ENCODE peak calls at places on chromosomes 4 and X, in six cellular contexts. L is body of pancreas, Q is HL-60, C is fibroblast of lung, I is IMR-90, D is cardiac fibroblast. R is an unnamed sample.

GRCh38 chr4:138235419-138235952 is 6.7 kb downstream of the SLC7A11 start:
- DNase-seq in C (peak), Q (peak), I (peak), D (peak), L (no peak), R (no peak)

GRCh38 chr4:123043013-123043412 is 120.6 kb upstream of the NUDT6 start:
- DNase-seq in I (no peak), C (no peak), L (no peak), Q (no peak), D (no peak), R (no peak)

GRCh38 chr4:64230709-64231310 is 178.4 kb downstream of the TECRL start:
- DNase-seq in C (peak), D (peak), Q (peak), I (peak), L (no peak), R (no peak)

GRCh38 chr4:84582988-84583870 is at the start of gene CDS1:
- DNase-seq in C (no peak), I (no peak), Q (no peak), L (peak), D (no peak), R (no peak)

GRCh38 chr4:57199267-57199666 is 89.1 kb upstream of the IGFBP7 start:
- DNase-seq in L (no peak), C (no peak), Q (no peak), I (no peak), D (no peak), R (no peak)

GRCh38 chr4:47084111-47084510 is 52.7 kb downstream of the GABRB1 start:
- DNase-seq in Q (no peak), L (no peak), I (no peak), D (no peak), C (no peak), R (no peak)

GRCh38 chrX:130393451-130394074 is 8.1 kb upstream of the GPR119 start:
- DNase-seq in I (peak), C (peak), Q (no peak), D (peak), L (peak), R (no peak)

GRCh38 chr4:86831262-86832090 is 17.7 kb downstream of the SLC10A6 start:
- DNase-seq in D (peak), C (peak), I (peak), L (peak), Q (no peak), R (no peak)

GRCh38 chr4:19739101-19739651 is 512.5 kb upstream of the SLIT2 start:
- DNase-seq in Q (no peak), I (peak), D (peak), C (peak), L (no peak), R (no peak)

GRCh38 chrX:72100824-72101351 is 30.8 kb downstream of the RTL5 start:
- DNase-seq in Q (peak), C (no peak), D (no peak), L (no peak), I (no peak), R (peak)

GRCh38 chr4:151912626-151913025 is 151.8 kb upstream of the GATB start:
- DNase-seq in Q (no peak), I (no peak), C (no peak), L (no peak), D (no peak), R (no peak)

GRCh38 chr4:41174444-41174843 is 39.9 kb downstream of the APBB2 start:
- DNase-seq in Q (no peak), C (peak), D (peak), L (no peak), I (peak), R (no peak)

GRCh38 chr4:102935716-102936115 is 66.9 kb downstream of the CISD2 start:
- DNase-seq in Q (no peak), C (no peak), D (no peak), I (no peak), L (no peak), R (no peak)

GRCh38 chr4:149754526-149754925 is 61.1 kb downstream of the IQCM start:
- DNase-seq in C (peak), D (peak), I (peak), L (no peak), Q (no peak), R (no peak)

GRCh38 chrX:39645059-39645895 is 452.5 kb downstream of the BCOR start:
- DNase-seq in L (peak), I (peak), C (peak), D (peak), Q (no peak), R (no peak)

GRCh38 chrX:110454336-110454735 is 95.7 kb downstream of the RTL9 start:
- DNase-seq in Q (no peak), L (no peak), D (no peak), I (no peak), C (no peak), R (no peak)

GRCh38 chrX:72381439-72382198 is 75.9 kb upstream of the CITED1 start:
- DNase-seq in I (no peak), L (peak), C (peak), Q (no peak), D (peak), R (no peak)

GRCh38 chrX:63506320-63506719 is 155.2 kb upstream of the SPIN4 start:
- DNase-seq in C (peak), Q (no peak), I (peak), D (peak), L (no peak), R (no peak)

GRCh38 chr4:106529348-106530033 is 160.9 kb upstream of the GIMD1 start:
- DNase-seq in I (peak), D (no peak), L (no peak), C (peak), Q (no peak), R (no peak)

GRCh38 chr4:911221-911751 is 20.8 kb downstream of the GAK start:
- DNase-seq in I (no peak), D (no peak), L (no peak), Q (no peak), C (no peak), R (no peak)

GRCh38 chr4:53962516-53963225 is 101.7 kb downstream of the CHIC2 start:
- DNase-seq in D (peak), I (peak), C (peak), L (no peak), Q (no peak), R (no peak)

GRCh38 chr4:74934016-74934821 is 1.3 kb downstream of the PARM1 start:
- DNase-seq in I (peak), D (peak), C (peak), Q (no peak), L (peak), R (no peak)

GRCh38 chr4:22454955-22455354 is 60.9 kb downstream of the ADGRA3 start:
- DNase-seq in I (peak), C (no peak), L (peak), Q (no peak), D (peak), R (no peak)

GRCh38 chrX:48934581-48935331 is 15.9 kb upstream of the PIM2 start:
- DNase-seq in L (no peak), C (no peak), I (no peak), D (no peak), Q (no peak), R (no peak)

GRCh38 chr4:93199492-93199891 is 629.1 kb upstream of the ATOH1 start:
- DNase-seq in L (peak), D (peak), Q (no peak), C (peak), I (peak), R (no peak)

GRCh38 chrX:9899640-9900075 is 67.5 kb upstream of the CLDN34 start:
- DNase-seq in I (peak), C (peak), Q (no peak), L (no peak), D (peak), R (no peak)

GRCh38 chr4:10007436-10007740 is 13.9 kb downstream of the SLC2A9 start:
- DNase-seq in L (no peak), I (no peak), Q (no peak), D (no peak), C (no peak), R (no peak)

GRCh38 chr4:41069838-41070237 is 144.5 kb downstream of the APBB2 start:
- DNase-seq in L (no peak), C (no peak), D (no peak), Q (no peak), I (no peak), R (no peak)

GRCh38 chr4:70533791-70534190 is 15.4 kb downstream of the AMTN start:
- DNase-seq in D (no peak), C (no peak), Q (no peak), I (no peak), L (no peak), R (no peak)

GRCh38 chr4:160809576-160809975 is 1354.2 kb downstream of the FSTL5 start:
- DNase-seq in C (no peak), L (no peak), I (no peak), Q (no peak), D (no peak), R (no peak)

GRCh38 chr4:86092684-86093083 is 267.2 kb downstream of the MAPK10 start:
- DNase-seq in C (peak), Q (no peak), I (peak), D (peak), L (no peak), R (no peak)

GRCh38 chr4:125421547-125421946 is 106.8 kb downstream of the FAT4 start:
- DNase-seq in Q (no peak), D (peak), I (no peak), L (no peak), C (peak), R (no peak)

GRCh38 chrX:79524642-79525041 is 157.5 kb upstream of the ITM2A start:
- DNase-seq in Q (no peak), L (no peak), D (no peak), C (no peak), I (no peak), R (no peak)

GRCh38 chrX:154123241-154124219 is 20.5 kb upstream of the OPN1LW start:
- DNase-seq in L (peak), D (peak), Q (peak), C (no peak), I (no peak), R (no peak)

GRCh38 chrX:1491851-1492349 is 39.2 kb upstream of the ASMTL start:
- DNase-seq in Q (no peak), D (no peak), C (no peak), I (no peak), L (no peak), R (no peak)

GRCh38 chr4:179867300-179867878 is 2375.8 kb upstream of the TENM3 start:
- DNase-seq in L (peak), I (peak), D (peak), C (peak), Q (peak), R (no peak)
- TF ChIP-seq CTCF in L (peak), I (peak), D (peak), C (peak), Q (peak), R (no peak)

GRCh38 chr4:15755321-15755750 is 22.8 kb upstream of the CD38 start:
- DNase-seq in L (no peak), Q (no peak), I (peak), C (peak), D (peak), R (no peak)

GRCh38 chr4:15757084-15757483 is 21.0 kb upstream of the CD38 start:
- DNase-seq in Q (no peak), D (no peak), C (no peak), L (no peak), I (no peak), R (no peak)

GRCh38 chr4:15758294-15758693 is 19.8 kb upstream of the CD38 start:
- DNase-seq in I (no peak), D (no peak), C (no peak), Q (no peak), L (no peak), R (no peak)

GRCh38 chr4:15755781-15756180 is 22.3 kb upstream of the CD38 start:
- DNase-seq in D (no peak), C (peak), Q (no peak), I (peak), L (no peak), R (no peak)

GRCh38 chr4:15756361-15756861 is 21.7 kb upstream of the CD38 start:
- DNase-seq in L (no peak), D (peak), C (peak), I (peak), Q (peak), R (peak)
- TF ChIP-seq CTCF in L (no peak), D (no peak), C (peak), I (peak), Q (peak), R (peak)

GRCh38 chr4:177159600-177159999 is 150.1 kb upstream of the NEIL3 start:
- DNase-seq in D (no peak), L (no peak), Q (no peak), C (no peak), I (no peak), R (no peak)

DNA sequence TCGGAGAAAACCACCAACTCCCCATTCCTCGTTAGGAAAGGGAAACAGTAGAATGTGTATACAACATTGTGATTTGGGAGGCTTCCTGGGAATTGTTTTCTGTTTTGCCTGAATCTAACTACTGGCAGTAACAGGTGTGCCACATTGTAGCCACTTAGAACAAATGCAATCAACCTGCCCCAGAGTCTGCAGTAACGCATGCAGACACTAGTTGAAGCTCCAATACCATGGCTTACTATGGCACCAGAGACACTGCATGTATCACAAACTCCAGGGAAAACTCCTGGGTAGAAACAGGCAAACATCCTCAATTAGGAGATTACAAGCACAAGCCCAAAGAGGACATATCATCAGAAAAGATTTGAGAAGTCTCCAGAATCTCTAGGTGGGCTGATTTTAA is 154.2 kb upstream of the NEIL3 start:
- DNase-seq in I (no peak), D (no peak), L (no peak), C (no peak), Q (no peak), R (no peak)
- TF ChIP-seq CTCF in I (no peak), D (no peak), L (no peak), C (no peak), Q (no peak), R (no peak)

GRCh38 chr4:3444351-3445110 is 2.8 kb downstream of the HGFAC start:
- DNase-seq in C (no peak), D (no peak), L (no peak), Q (no peak), I (no peak), R (no peak)

GRCh38 chr4:3442460-3442958 is 741 bp downstream of the HGFAC start:
- DNase-seq in I (no peak), Q (no peak), L (no peak), D (no peak), C (no peak), R (no peak)

GRCh38 chr4:3442959-3443749 is 1.4 kb downstream of the HGFAC start:
- DNase-seq in D (peak), C (no peak), L (peak), Q (peak), I (no peak), R (peak)

GRCh38 chr4:3445111-3445820 is 3.5 kb downstream of the HGFAC start:
- DNase-seq in C (no peak), L (no peak), Q (no peak), D (no peak), I (no peak), R (no peak)

GRCh38 chr4:3443750-3444309 is 2.1 kb downstream of the HGFAC start:
- DNase-seq in Q (no peak), I (no peak), C (no peak), L (no peak), D (no peak), R (no peak)
- TF ChIP-seq CTCF in Q (no peak), I (no peak), C (no peak), L (no peak), D (no peak), R (peak)

DNA sequence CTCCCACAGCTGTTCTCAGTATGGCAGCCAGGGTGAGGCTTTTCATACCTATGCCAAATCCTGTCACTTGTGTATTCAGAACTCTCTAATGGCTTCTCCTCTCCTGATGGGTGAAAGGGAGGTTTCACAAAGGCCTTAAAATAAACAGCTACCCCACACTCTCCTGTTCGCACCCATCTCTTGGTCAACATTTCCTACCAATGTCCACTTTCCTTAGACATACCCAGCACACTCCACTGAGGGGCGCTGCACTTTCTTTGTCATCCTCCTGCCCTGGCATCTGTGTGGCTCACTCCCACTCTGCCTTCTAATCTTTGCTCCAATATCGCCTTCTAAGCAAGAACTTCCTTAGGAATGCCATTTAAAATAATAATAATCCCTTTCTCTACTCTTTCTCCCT is 313.3 kb downstream of the PPP3CA start:
- DNase-seq in D (no peak), Q (no peak), C (no peak), L (no peak), I (no peak), R (no peak)
- TF ChIP-seq CTCF in D (no peak), Q (no peak), C (no peak), L (no peak), I (no peak), R (no peak)

DNA sequence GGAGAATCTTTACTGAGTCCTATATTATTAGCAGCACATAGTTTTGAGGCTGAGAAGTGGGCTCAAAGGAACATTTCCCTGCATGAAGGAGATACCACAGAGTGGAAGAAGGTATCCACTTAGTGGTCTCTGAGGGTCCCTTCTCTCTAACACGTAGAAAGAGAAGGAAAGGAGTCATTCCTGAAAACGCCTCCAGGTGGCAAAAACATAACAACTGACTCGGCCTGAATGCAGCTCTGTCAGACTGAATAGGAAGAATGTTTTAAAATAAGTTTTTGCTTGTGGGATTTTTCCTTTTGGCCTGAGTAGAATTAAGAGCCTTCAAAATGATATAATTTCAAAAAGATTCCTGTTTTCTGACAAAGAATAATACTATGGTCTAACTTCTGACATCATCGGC is 23.3 kb downstream of the RPGR start:
- DNase-seq in C (no peak), Q (no peak), L (no peak), I (peak), D (peak), R (no peak)
- TF ChIP-seq CTCF in C (peak), Q (no peak), L (peak), I (peak), D (peak), R (no peak)

GRCh38 chr4:168319486-168320019 is 1.0 kb upstream of the DDX60 start:
- DNase-seq in C (no peak), Q (no peak), L (no peak), D (no peak), I (no peak), R (no peak)

GRCh38 chr4:168321006-168321405 is 2.5 kb upstream of the DDX60 start:
- DNase-seq in D (no peak), Q (no peak), L (no peak), C (no peak), I (no peak), R (no peak)

DNA sequence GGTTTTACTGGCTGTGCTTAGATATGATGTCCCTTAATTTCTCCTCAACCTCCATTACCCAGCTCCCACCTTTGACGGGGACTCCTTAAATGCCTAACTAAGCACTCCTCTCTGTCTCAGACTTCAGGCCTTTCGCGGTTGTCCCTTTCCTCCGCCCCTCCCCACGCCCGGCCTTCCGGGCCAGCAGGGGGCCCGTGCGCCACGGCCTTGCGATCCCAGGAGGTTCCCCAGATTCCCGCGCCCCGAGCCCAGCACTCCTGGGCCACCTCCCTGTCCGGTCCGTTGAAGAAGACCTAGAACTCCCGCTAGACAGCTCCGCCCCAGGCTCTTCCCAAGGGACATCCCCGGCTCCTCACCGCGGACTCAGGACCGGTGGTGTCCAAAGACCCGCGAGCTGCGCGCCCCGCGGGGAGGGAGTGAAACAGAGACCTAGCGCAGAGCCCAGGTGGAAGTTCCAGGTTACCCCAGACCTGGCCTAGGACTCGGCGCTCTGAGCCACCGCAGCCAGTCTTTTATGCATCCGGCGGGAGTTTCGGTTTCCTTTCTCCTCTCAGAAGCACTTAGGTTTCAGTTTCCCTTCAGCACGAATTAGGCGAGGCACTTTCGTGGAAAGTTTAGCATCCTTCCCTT is at the start of gene DDX60:
- DNase-seq in L (peak), C (peak), I (peak), Q (peak), D (peak), R (peak)
- TF ChIP-seq CTCF in L (peak), C (peak), I (peak), Q (no peak), D (peak), R (no peak)

R was measured in CD4-positive, alpha-beta T cell.